ENCODE peak calls at places on chromosomes 7 and 10, in seven cellular contexts. S is tibial artery, E is testis, G is prostate gland, M is left ventricle myocardium inferior, L is colonic mucosa, F is fibroblast of lung. V is an unnamed sample. For H3K4me1, the result is how much of the 10 kb centered on the place peaks cover.

GRCh38 chr7:91759205-91759863 is 121.2 kb downstream of the MTERF1 start:
- DNase-seq in S (no peak), E (no peak), G (peak), M (no peak), L (peak), F (peak), V (no peak)

GRCh38 chr10:110876788-110877187 is 5.1 kb downstream of the PDCD4 start:
- DNase-seq in S (no peak), E (no peak), G (no peak), M (no peak), L (no peak), F (no peak), V (no peak)

GRCh38 chr7:155490697-155491628 is 33.0 kb downstream of the EN2 start:
- DNase-seq in S (no peak), E (peak), G (no peak), M (peak), L (peak), F (peak), V (peak)

GRCh38 chr7:1040790-1041189 is 3.6 kb upstream of the GPR146 start:
- DNase-seq in S (no peak), E (peak), G (no peak), M (no peak), L (no peak), F (peak), V (peak)

GRCh38 chr10:93542358-93542791 is 24.1 kb upstream of the FFAR4 start:
- DNase-seq in S (no peak), E (peak), G (no peak), M (peak), L (peak), F (peak), V (no peak)

GRCh38 chr10:68955414-68955785 is 570 bp upstream of the DDX21 start:
- DNase-seq in S (no peak), E (no peak), G (no peak), M (no peak), L (peak), F (no peak), V (no peak)

GRCh38 chr7:51138121-51139085 is 178.2 kb downstream of the COBL start:
- DNase-seq in S (no peak), E (no peak), G (no peak), M (no peak), L (no peak), F (peak), V (no peak)

GRCh38 chr7:78074713-78075112 is 276.1 kb downstream of the PHTF2 start:
- DNase-seq in S (no peak), E (no peak), G (no peak), M (no peak), L (no peak), F (no peak), V (no peak)

GRCh38 chr10:110340821-110341220 is 36.1 kb upstream of the SMNDC1 start:
- DNase-seq in S (no peak), E (no peak), G (no peak), M (no peak), L (no peak), F (peak), V (no peak)

GRCh38 chr10:17673517-17674051 is 29.6 kb downstream of the STAM start:
- DNase-seq in S (no peak), E (no peak), G (no peak), M (no peak), L (no peak), F (peak), V (no peak)

GRCh38 chr7:158378978-158379377 is 208.6 kb downstream of the PTPRN2 start:
- DNase-seq in S (no peak), E (no peak), G (no peak), M (no peak), L (no peak), F (no peak), V (peak)

GRCh38 chr7:22452142-22452763 is 47.7 kb downstream of the STEAP1B start:
- DNase-seq in S (no peak), E (peak), G (peak), M (peak), L (peak), F (peak), V (peak)

GRCh38 chr7:111107989-111108388 is 17.1 kb downstream of the LRRN3 start:
- DNase-seq in S (no peak), E (no peak), G (no peak), M (no peak), L (no peak), F (no peak), V (no peak)

GRCh38 chr10:131812012-131812403 is 88.8 kb upstream of the PPP2R2D start:
- DNase-seq in S (no peak), E (no peak), G (no peak), M (no peak), L (no peak), F (no peak), V (no peak)

GRCh38 chr7:3732395-3732794 is 431.3 kb downstream of the SDK1 start:
- DNase-seq in S (no peak), E (no peak), G (no peak), M (no peak), L (no peak), F (no peak), V (no peak)

GRCh38 chr7:83058667-83059066 is 104.0 kb downstream of the PCLO start:
- DNase-seq in S (no peak), E (no peak), G (no peak), M (no peak), L (no peak), F (no peak), V (no peak)

GRCh38 chr7:40584667-40585433 is 450.0 kb downstream of the SUGCT start:
- DNase-seq in S (no peak), E (no peak), G (no peak), M (no peak), L (no peak), F (peak), V (no peak)

GRCh38 chr10:17088118-17088806 is 41.3 kb downstream of the CUBN start:
- DNase-seq in S (no peak), E (no peak), G (no peak), M (no peak), L (no peak), F (peak), V (no peak)

GRCh38 chr7:104267701-104268368 is 60.0 kb upstream of the ORC5 start:
- DNase-seq in S (no peak), E (no peak), G (no peak), M (no peak), L (no peak), F (peak), V (no peak)

GRCh38 chr7:76310102-76310957 is 7.9 kb downstream of the HSPB1 start:
- DNase-seq in S (no peak), E (peak), G (peak), M (no peak), L (peak), F (no peak), V (no peak)

GRCh38 chr7:101629171-101629570 is at the start of gene MYL10:
- DNase-seq in S (no peak), E (no peak), G (no peak), M (no peak), L (no peak), F (no peak), V (no peak)

GRCh38 chr10:1642600-1643160 is 94.6 kb downstream of the ADARB2 start:
- DNase-seq in S (no peak), E (no peak), G (no peak), M (no peak), L (no peak), F (no peak), V (no peak)

GRCh38 chr7:101634196-101634717 is 5.2 kb upstream of the MYL10 start:
- DNase-seq in S (no peak), E (no peak), G (no peak), M (no peak), L (no peak), F (no peak), V (peak)

GRCh38 chr10:69061305-69062161 is 26.4 kb upstream of the SRGN start:
- DNase-seq in S (peak), E (peak), G (no peak), M (peak), L (peak), F (peak), V (peak)

GRCh38 chr10:5165738-5166137 is 19.2 kb downstream of the AKR1C8 start:
- DNase-seq in S (no peak), E (no peak), G (no peak), M (no peak), L (no peak), F (peak), V (no peak)

GRCh38 chr10:78292987-78293865 is 259.6 kb downstream of the RPS24 start:
- DNase-seq in S (no peak), E (no peak), G (no peak), M (no peak), L (no peak), F (peak), V (peak)

GRCh38 chr7:147008530-147008929 is 891.9 kb downstream of the CNTNAP2 start:
- DNase-seq in S (no peak), E (no peak), G (no peak), M (no peak), L (no peak), F (no peak), V (no peak)

GRCh38 chr7:127556404-127556803 is 29.0 kb downstream of the GCC1 start:
- DNase-seq in S (no peak), E (no peak), G (no peak), M (no peak), L (no peak), F (no peak), V (no peak)

GRCh38 chr7:127551941-127552340 is 33.5 kb downstream of the GCC1 start:
- DNase-seq in S (no peak), E (no peak), G (no peak), M (no peak), L (no peak), F (no peak), V (no peak)

DNA sequence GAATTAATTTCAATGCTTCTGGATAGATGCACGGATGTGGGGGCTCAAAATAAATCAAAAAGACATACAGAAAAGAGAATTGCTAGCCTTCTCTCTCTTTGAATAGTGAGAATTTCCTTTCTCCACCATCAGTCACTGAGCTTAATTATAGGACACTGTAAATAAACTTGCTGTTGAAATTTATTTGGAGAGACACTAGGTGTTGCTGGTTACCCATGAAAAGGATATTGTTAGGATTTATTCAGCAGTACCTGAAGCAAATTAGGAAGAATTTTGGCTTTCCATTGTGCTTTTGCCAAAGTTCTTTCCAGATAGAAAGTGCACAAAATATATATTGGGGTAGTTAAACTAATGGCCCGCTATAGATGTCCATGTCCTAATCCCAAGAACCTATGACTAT is 27.6 kb downstream of the GCC1 start:
- DNase-seq in S (no peak), E (no peak), G (no peak), M (no peak), L (no peak), F (no peak), V (no peak)
- TF ChIP-seq CTCF in S (no peak), E (no peak), G (peak), M (peak), L (no peak), F (no peak), V (no peak)

DNA sequence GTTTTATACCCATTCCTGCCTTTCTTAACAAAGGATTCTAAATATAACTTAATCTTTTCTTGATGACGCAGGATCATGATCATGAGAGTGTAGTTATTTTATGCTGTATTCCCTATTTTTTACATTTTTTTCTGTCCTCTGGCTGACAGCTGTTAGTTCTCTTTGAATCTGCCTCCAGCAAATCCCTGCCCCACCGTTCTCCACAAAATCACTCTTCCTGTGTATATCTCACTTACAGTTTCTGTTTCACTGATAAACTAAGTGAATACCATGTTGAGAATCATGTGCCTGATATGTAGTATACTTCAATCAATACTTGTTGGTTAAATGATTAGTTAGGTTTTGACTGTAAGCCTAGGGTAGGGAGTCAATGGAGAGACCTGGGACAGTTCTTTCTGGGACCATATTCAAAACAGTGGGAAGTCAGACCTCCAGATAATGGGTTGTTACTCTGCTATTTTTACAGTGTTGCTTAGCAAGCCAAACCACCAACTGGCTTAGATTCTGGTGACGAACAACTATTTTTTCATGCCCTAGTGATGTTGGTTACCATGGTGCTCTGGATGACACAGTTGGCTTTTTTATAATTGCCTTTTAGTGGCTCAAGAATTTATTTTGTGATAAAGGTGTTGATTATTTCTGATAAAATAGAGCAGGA is 12.8 kb downstream of the CNNM1 start:
- DNase-seq in S (no peak), E (no peak), G (no peak), M (no peak), L (no peak), F (peak), V (no peak)
- H3K4me3 ChIP-seq in S (no peak), E (no peak), G (no peak), M (no peak), L (no peak), F (no peak), V (no peak)

DNA sequence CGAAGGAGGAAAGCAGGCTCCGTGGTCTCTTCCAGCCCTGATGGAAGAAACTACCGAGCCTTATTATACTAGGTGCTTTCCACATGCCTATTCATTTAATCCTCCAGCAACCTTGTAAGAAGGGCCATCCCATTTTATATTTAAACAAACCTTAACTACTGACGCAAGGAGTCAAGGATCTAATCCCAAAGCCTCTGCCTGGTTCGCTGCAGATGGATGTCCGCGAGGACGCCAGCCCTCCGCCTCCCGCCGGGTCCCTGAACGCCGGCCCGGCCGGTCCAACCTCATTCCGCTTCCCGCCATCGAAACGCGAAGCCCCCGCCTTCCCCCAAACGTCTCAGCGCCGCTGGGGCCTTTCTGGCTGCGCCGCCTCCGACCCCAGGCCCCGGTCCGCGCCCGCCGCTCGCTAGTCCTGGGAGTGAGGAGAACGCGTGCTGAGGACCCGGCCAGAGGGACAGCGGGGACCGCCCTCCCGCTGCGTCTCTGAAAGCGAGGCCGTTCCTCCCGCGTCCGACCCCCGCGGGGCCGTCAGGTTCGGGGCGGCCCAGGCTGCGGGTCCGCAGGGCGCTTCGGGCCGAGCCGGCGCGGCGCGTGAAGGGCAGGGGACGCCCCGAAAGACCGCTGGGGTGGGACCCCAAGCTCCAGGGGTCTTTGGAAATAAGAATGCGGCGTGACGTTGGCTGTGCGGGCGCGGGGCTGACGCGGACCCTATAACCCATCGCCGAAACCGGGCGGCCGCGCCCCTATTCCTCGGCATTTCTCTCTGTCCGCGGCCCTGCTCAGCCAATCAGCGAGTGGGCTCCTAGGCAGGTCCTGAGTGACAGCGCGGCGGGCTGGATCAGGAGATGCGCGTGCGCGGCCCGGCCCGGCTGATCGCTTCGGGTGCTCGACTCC is 448 bp upstream of the ATP6V0E2 start:
- DNase-seq in S (peak), E (peak), G (peak), M (peak), L (peak), F (peak), V (peak)
- H3K4me1 ChIP-seq in S (under half), E (under half), G (under half), M (half or more), L (under half), F (under half), V (under half)

GRCh38 chr7:135704074-135704473 is 23.9 kb downstream of the SLC13A4 start:
- DNase-seq in S (no peak), E (peak), G (no peak), M (no peak), L (no peak), F (no peak), V (no peak)
- TF ChIP-seq CTCF in S (no peak), E (peak), G (no peak), M (peak), L (no peak), F (no peak), V (no peak)

GRCh38 chr7:151665363-151665762 is 145.7 kb upstream of the RHEB start:
- DNase-seq in S (peak), E (peak), G (no peak), M (peak), L (no peak), F (peak), V (no peak)
- H3K4me3 ChIP-seq in S (no peak), E (no peak), G (no peak), M (peak), L (no peak), F (no peak), V (no peak)

DNA sequence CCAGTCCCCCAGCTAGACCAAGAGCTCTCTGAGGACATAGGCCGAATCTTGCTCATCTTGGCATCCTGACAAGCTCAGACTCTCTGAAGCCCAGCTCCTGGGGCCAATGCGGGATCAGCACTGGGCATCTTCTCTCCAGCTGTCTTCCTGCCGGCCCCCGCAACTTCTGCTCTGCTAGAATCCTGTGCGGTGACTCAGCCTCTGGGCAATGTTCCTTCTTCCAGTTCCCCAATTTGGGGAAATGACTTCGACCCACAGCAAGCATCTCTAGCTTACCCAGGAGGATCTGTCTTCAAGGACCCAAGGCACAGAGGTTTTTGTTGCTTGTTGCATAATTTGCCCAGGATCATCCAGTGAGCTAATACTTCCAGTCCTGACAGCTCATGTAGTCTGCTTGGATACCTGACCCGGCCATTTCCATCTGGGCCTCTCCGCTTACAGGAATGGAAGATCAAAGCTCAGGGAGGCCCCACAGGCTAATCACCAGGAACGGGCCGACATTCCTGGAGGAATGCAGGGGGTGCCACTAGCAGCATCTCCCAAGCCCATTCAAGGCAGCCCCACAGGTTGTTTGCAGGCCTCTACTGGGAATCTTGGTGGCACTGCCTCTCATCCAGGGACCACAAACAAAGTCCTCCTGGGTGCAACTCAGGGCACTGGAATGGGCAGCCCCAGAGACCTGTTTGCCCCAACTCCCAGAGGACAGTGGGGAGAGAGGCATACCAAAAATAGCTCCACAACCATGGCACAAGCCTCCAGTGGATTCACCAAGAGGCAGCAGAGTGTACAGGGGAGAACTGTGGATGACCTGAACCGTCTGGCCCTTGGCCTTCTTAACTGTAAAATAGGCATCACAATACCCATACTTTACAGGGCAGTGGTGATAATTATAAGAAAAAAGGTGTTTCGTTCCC is 151.9 kb downstream of the NEURL1 start:
- DNase-seq in S (peak), E (peak), G (peak), M (peak), L (no peak), F (peak), V (no peak)
- H3K4me1 ChIP-seq in S (half or more), E (under half), G (under half), M (half or more), L (under half), F (half or more), V (under half)

GRCh38 chr10:15591937-15592336 is 127.8 kb downstream of the ITGA8 start:
- DNase-seq in S (no peak), E (no peak), G (no peak), M (no peak), L (no peak), F (no peak), V (no peak)
- TF ChIP-seq CTCF in S (no peak), E (no peak), G (no peak), M (no peak), L (no peak), F (no peak), V (no peak)

DNA sequence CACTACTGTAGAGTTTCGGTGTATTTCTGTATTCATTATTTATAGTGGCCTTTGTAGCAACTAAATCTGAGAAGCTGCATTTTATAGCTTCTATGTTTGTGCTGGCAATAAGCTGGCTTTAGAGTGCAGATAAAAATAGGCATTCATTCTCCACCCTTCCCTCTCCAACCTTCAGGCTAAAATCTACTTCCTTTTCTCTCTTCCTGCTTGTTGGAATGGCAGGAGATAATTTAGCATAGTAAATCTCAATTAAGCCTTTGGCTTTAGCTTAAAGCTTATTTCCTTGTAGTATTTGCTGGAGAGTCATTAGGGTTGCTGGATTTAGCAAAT is 58.5 kb downstream of the CPVL start:
- DNase-seq in S (no peak), E (no peak), G (no peak), M (no peak), L (no peak), F (no peak), V (no peak)
- H3K4me3 ChIP-seq in S (no peak), E (no peak), G (no peak), M (peak), L (no peak), F (no peak), V (no peak)

GRCh38 chr7:47475880-47476227 is 106.1 kb downstream of the TNS3 start:
- DNase-seq in S (no peak), E (no peak), G (no peak), M (no peak), L (no peak), F (no peak), V (no peak)
- H3K4me1 ChIP-seq in S (half or more), E (half or more), G (under half), M (half or more), L (under half), F (under half), V (half or more)

V was measured in spleen.